ENCODE peak calls at places on chromosomes 4 and X, in eight cellular contexts. W is WTC11, P is endothelial cell of umbilical vein, S is SK-N-SH, J is A549, R is HCT116, H is K562, T is GM12878. N is an unnamed sample.

GRCh38 chr4:10173754-10174749 is 57.5 kb upstream of the WDR1 start:
- DNase-seq in W (no peak), P (no peak), S (no peak), J (no peak), R (no peak), H (no peak), T (no peak), N (no peak)

GRCh38 chr4:40575846-40576245 is 53.8 kb downstream of the RBM47 start:
- DNase-seq in W (peak), P (no peak), S (no peak), J (no peak), R (no peak), H (no peak), T (no peak), N (no peak)

GRCh38 chr4:13236485-13236884 is 247.7 kb downstream of the RAB28 start:
- DNase-seq in W (no peak), P (no peak), S (no peak), J (no peak), R (no peak), H (no peak), T (no peak), N (no peak)

GRCh38 chr4:7944568-7945220 is 5.0 kb upstream of the AFAP1 start:
- DNase-seq in W (no peak), P (no peak), S (no peak), J (no peak), R (no peak), H (no peak), T (no peak), N (no peak)

GRCh38 chrX:103376118-103376978 is at the start of gene BEX3:
- DNase-seq in W (peak), P (peak), S (peak), J (peak), R (no peak), H (no peak), T (no peak), N (no peak)

GRCh38 chr4:52577285-52577968 is 81.7 kb downstream of the USP46 start:
- DNase-seq in W (no peak), P (no peak), S (no peak), J (no peak), R (no peak), H (no peak), T (no peak), N (no peak)

GRCh38 chr4:135927651-135928050 is 1604.6 kb downstream of the PCDH18 start:
- DNase-seq in W (no peak), P (no peak), S (no peak), J (peak), R (no peak), H (no peak), T (no peak), N (no peak)

GRCh38 chr4:89248879-89249281 is 58.7 kb downstream of the GPRIN3 start:
- DNase-seq in W (no peak), P (no peak), S (no peak), J (no peak), R (no peak), H (no peak), T (no peak), N (no peak)

GRCh38 chr4:40316333-40316781 is 18.8 kb upstream of the CHRNA9 start:
- DNase-seq in W (no peak), P (peak), S (no peak), J (peak), R (no peak), H (no peak), T (peak), N (peak)

GRCh38 chrX:136711147-136711546 is 63.2 kb downstream of the CD40LG start:
- DNase-seq in W (peak), P (peak), S (peak), J (peak), R (no peak), H (no peak), T (no peak), N (peak)

GRCh38 chr4:13160906-13161305 is 323.2 kb downstream of the RAB28 start:
- DNase-seq in W (no peak), P (no peak), S (no peak), J (no peak), R (no peak), H (no peak), T (no peak), N (no peak)

GRCh38 chrX:93875621-93876282 is 201.7 kb downstream of the FAM133A start:
- DNase-seq in W (no peak), P (peak), S (no peak), J (no peak), R (no peak), H (no peak), T (no peak), N (no peak)

GRCh38 chr4:168609369-168609768 is 112.5 kb downstream of the PALLD start:
- DNase-seq in W (no peak), P (no peak), S (no peak), J (no peak), R (no peak), H (no peak), T (no peak), N (no peak)

GRCh38 chr4:3527914-3528876 is 4.0 kb downstream of the LRPAP1 start:
- DNase-seq in W (no peak), P (no peak), S (no peak), J (no peak), R (no peak), H (no peak), T (no peak), N (peak)

GRCh38 chrX:39859991-39860861 is 237.5 kb downstream of the BCOR start:
- DNase-seq in W (peak), P (peak), S (peak), J (peak), R (peak), H (peak), T (peak), N (peak)

GRCh38 chr4:110198472-110199419 is at the start of gene ELOVL6:
- DNase-seq in W (peak), P (peak), S (peak), J (peak), R (peak), H (peak), T (peak), N (peak)

GRCh38 chrX:24790166-24790565 is 96.4 kb downstream of the POLA1 start:
- DNase-seq in W (no peak), P (no peak), S (no peak), J (no peak), R (no peak), H (no peak), T (no peak), N (no peak)

GRCh38 chrX:65706041-65706828 is 38.8 kb downstream of the MSN start:
- DNase-seq in W (no peak), P (peak), S (no peak), J (peak), R (no peak), H (peak), T (no peak), N (peak)

GRCh38 chrX:35104626-35105025 is 162.0 kb downstream of the FAM47B start:
- DNase-seq in W (no peak), P (no peak), S (no peak), J (no peak), R (no peak), H (no peak), T (no peak), N (no peak)

GRCh38 chr4:141473026-141473540 is 163.3 kb upstream of the IL15 start:
- DNase-seq in W (no peak), P (no peak), S (no peak), J (no peak), R (no peak), H (no peak), T (no peak), N (no peak)

GRCh38 chr4:109890076-109890475 is 22.6 kb upstream of the EGF start:
- DNase-seq in W (no peak), P (no peak), S (no peak), J (no peak), R (no peak), H (no peak), T (no peak), N (no peak)

GRCh38 chr4:180557348-180557747 is 1685.9 kb upstream of the TENM3 start:
- DNase-seq in W (no peak), P (no peak), S (peak), J (no peak), R (peak), H (no peak), T (no peak), N (peak)

GRCh38 chrX:572490-573124 is 58.0 kb upstream of the SHOX start:
- DNase-seq in W (no peak), P (no peak), S (no peak), J (no peak), R (no peak), H (no peak), T (no peak), N (peak)

GRCh38 chr4:56505269-56506109 is at the start of gene ARL9:
- DNase-seq in W (peak), P (peak), S (peak), J (peak), R (no peak), H (no peak), T (no peak), N (no peak)
- TF ChIP-seq MAX in W (peak), P (no peak), S (no peak), J (no peak), R (no peak), H (no peak), T (no peak), N (no peak)

GRCh38 chr4:138555584-138555983 is 313.4 kb upstream of the SLC7A11 start:
- DNase-seq in W (peak), P (no peak), S (no peak), J (peak), R (no peak), H (no peak), T (no peak), N (peak)
- TF ChIP-seq MAX in W (no peak), P (no peak), S (no peak), J (no peak), R (no peak), H (no peak), T (no peak), N (no peak)

GRCh38 chrX:110561036-110561435 is 202.4 kb downstream of the RTL9 start:
- DNase-seq in W (no peak), P (no peak), S (no peak), J (no peak), R (no peak), H (no peak), T (no peak), N (no peak)
- TF ChIP-seq MAX in W (no peak), P (no peak), S (no peak), J (no peak), R (no peak), H (no peak), T (no peak), N (no peak)

GRCh38 chr4:173005912-173006633 is 162.5 kb upstream of the GALNT7 start:
- DNase-seq in W (no peak), P (no peak), S (no peak), J (no peak), R (no peak), H (no peak), T (no peak), N (no peak)
- TF ChIP-seq MAX in W (no peak), P (no peak), S (no peak), J (no peak), R (no peak), H (no peak), T (no peak), N (no peak)

GRCh38 chr4:98928131-98928504 is 815 bp downstream of the EIF4E start:
- DNase-seq in W (peak), P (peak), S (peak), J (peak), R (peak), H (peak), T (no peak), N (peak)

GRCh38 chr4:98929341-98930267 is 671 bp upstream of the EIF4E start:
- DNase-seq in W (peak), P (peak), S (peak), J (peak), R (peak), H (peak), T (peak), N (peak)

GRCh38 chr4:98932539-98932938 is 3.6 kb upstream of the EIF4E start:
- DNase-seq in W (no peak), P (peak), S (no peak), J (no peak), R (no peak), H (no peak), T (no peak), N (peak)

GRCh38 chr4:98930311-98930865 is 1.5 kb upstream of the EIF4E start:
- DNase-seq in W (no peak), P (no peak), S (no peak), J (no peak), R (no peak), H (no peak), T (no peak), N (peak)

DNA sequence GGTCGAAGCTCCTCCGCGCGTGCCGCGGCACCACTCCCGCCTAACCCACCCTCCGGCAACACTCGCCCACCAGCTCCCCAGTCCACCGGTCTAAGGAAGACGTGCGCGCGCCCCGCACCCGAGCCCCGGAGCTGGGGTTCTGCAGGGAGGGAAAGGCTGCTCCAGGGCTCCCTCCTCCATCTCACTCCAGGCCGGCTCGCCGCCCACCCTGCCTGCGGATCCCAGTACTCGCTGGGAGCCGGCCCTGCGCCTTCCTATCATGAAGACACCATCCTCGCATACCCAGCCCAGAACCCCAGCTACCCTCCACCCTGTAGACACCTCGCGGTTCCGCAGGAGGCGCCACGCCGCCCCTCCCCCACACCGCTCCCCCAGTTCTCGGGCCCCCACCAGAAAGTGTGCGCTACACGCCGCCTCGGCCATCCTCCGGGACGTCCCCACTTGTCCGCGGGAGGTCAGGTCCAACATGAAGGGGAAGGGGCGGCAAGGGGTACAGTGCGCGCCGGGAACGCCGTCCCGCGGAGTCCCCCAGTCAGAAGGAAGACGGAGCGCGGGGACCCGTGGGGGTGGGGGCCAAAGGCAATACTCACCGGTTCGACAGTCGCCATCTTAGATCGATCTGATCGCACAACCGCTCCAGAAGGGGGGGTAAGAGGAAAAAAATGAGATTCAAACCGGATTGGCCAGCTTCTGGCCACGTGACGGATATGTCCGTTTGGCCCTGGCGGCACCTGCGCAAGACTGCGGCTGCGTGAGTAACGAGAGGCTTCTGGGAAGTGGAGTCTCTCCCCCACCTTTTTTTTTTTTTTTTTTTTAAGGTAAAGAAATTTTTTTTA is at the start of gene EIF4E:
- DNase-seq in W (peak), P (peak), S (peak), J (peak), R (peak), H (peak), T (peak), N (peak)
- TF ChIP-seq MAX in W (peak), P (peak), S (no peak), J (peak), R (peak), H (peak), T (peak), N (peak)

DNA sequence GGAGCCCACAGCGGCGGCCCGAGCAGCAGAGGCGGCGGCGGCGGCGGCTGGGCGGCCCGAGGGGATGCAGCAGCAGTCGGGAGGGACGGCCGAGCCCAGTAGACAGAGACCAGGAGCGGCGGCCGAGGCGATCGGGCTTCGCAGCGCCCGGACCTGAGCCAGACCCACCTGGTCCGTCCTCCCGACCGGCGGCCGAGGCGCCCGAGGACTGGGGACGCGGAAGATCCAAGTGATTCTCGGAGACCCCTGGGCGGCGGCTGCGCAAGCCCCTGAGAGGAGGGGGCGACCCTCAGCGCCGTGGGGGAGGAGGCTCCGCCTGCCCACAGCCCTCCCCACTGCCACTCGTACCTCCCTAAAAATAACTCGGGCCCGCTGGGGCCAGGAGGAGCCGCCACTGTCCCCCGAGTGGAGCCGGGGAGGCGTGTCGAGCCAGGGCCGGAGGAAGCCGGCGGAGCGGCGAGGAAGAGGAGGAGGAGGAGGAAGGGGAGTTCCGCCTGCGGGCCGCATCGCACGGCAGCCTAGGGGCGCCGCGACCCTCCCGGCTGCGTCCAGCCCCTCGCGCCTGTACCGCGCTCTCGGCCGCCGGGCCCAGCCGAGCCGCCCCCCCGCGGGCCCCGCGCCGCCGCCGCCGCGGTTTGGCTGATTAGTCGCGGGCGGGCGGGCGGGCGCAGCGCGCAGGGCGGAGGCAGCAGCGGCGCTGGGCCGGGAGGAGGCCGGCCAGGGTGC is 690 bp downstream of the RAPGEF2 start:
- DNase-seq in W (peak), P (peak), S (peak), J (peak), R (no peak), H (peak), T (no peak), N (peak)
- TF ChIP-seq MAX in W (no peak), P (no peak), S (no peak), J (no peak), R (no peak), H (no peak), T (no peak), N (no peak)

GRCh38 chr4:38667005-38667771 is 3.2 kb downstream of the KLF3 start:
- DNase-seq in W (peak), P (peak), S (peak), J (peak), R (peak), H (peak), T (no peak), N (peak)

GRCh38 chr4:38664704-38665401 is 854 bp downstream of the KLF3 start:
- DNase-seq in W (peak), P (peak), S (peak), J (peak), R (no peak), H (peak), T (no peak), N (peak)

GRCh38 chr4:38668203-38668602 is 4.2 kb downstream of the KLF3 start:
- DNase-seq in W (no peak), P (no peak), S (no peak), J (no peak), R (no peak), H (no peak), T (no peak), N (no peak)

GRCh38 chr4:38663801-38664703 is at the start of gene KLF3:
- DNase-seq in W (peak), P (peak), S (peak), J (peak), R (peak), H (peak), T (no peak), N (peak)

GRCh38 chr4:38665846-38666490 is 2.0 kb downstream of the KLF3 start:
- DNase-seq in W (no peak), P (peak), S (no peak), J (no peak), R (no peak), H (no peak), T (no peak), N (no peak)
- TF ChIP-seq MAX in W (no peak), P (no peak), S (no peak), J (no peak), R (no peak), H (no peak), T (no peak), N (no peak)

GRCh38 chr4:122928930-122929329 is 6.5 kb upstream of the NUDT6 start:
- DNase-seq in W (no peak), P (no peak), S (no peak), J (no peak), R (no peak), H (no peak), T (no peak), N (no peak)
- TF ChIP-seq MAX in W (no peak), P (no peak), S (no peak), J (no peak), R (no peak), H (no peak), T (no peak), N (no peak)